ENCODE peak calls at places on chromosomes 5 and 9, in six cellular contexts. K is fibroblast of the aortic adventitia; W is BJ; L is endothelial cell of umbilical vein; R is thyroid gland; V is CD8-positive, alpha-beta T cell. D is an unnamed sample.

GRCh38 chr5:113337515-113338140 is 97.2 kb downstream of the TSSK1B start:
- DNase-seq in K (peak), W (no peak), L (no peak), R (no peak), V (no peak), D (no peak)

GRCh38 chr5:79793304-79793703 is 103.7 kb downstream of the CMYA5 start:
- DNase-seq in K (no peak), W (no peak), L (no peak), R (peak), V (no peak), D (no peak)

GRCh38 chr9:85510830-85511504 is 230.8 kb downstream of the AGTPBP1 start:
- DNase-seq in K (no peak), W (no peak), L (no peak), R (no peak), V (no peak), D (no peak)

GRCh38 chr9:130276121-130276520 is 10.6 kb downstream of the HMCN2 start:
- DNase-seq in K (no peak), W (no peak), L (no peak), R (no peak), V (no peak), D (no peak)

GRCh38 chr5:67808340-67808739 is 407.2 kb upstream of the PIK3R1 start:
- DNase-seq in K (peak), W (no peak), L (no peak), R (no peak), V (no peak), D (no peak)

GRCh38 chr5:148224131-148224742 is 14.1 kb upstream of the MARCOL start:
- DNase-seq in K (no peak), W (peak), L (no peak), R (no peak), V (no peak), D (no peak)

GRCh38 chr5:126868961-126869451 is 92.1 kb downstream of the LMNB1 start:
- DNase-seq in K (no peak), W (no peak), L (peak), R (no peak), V (peak), D (no peak)

GRCh38 chr5:151696470-151697061 is 9.9 kb upstream of the SPARC start:
- DNase-seq in K (peak), W (peak), L (no peak), R (peak), V (no peak), D (no peak)

GRCh38 chr9:81613002-81613750 is 76.2 kb downstream of the TLE1 start:
- DNase-seq in K (peak), W (peak), L (peak), R (no peak), V (no peak), D (no peak)

GRCh38 chr5:155460501-155460931 is 447.0 kb downstream of the KIF4B start:
- DNase-seq in K (no peak), W (no peak), L (no peak), R (no peak), V (no peak), D (no peak)

GRCh38 chr9:22124263-22125011 is 115.3 kb upstream of the CDKN2B start:
- DNase-seq in K (no peak), W (no peak), L (peak), R (no peak), V (no peak), D (no peak)

GRCh38 chr9:76371901-76372300 is 22.3 kb downstream of the RFK start:
- DNase-seq in K (peak), W (no peak), L (peak), R (no peak), V (no peak), D (peak)

GRCh38 chr9:137045294-137046093 is 483 bp downstream of the NPDC1 start:
- DNase-seq in K (peak), W (no peak), L (peak), R (no peak), V (no peak), D (no peak)

GRCh38 chr9:130931508-130932150 is 7.4 kb downstream of the FIBCD1 start:
- DNase-seq in K (no peak), W (no peak), L (no peak), R (no peak), V (no peak), D (no peak)

GRCh38 chr5:140925806-140926205 is 293 bp upstream of the PCDHAC1 start:
- DNase-seq in K (no peak), W (no peak), L (no peak), R (no peak), V (no peak), D (no peak)

GRCh38 chr9:1673300-1673699 is 341.8 kb upstream of the SMARCA2 start:
- DNase-seq in K (no peak), W (no peak), L (no peak), R (no peak), V (no peak), D (no peak)

GRCh38 chr9:114387678-114388431 is at the start of gene AKNA:
- DNase-seq in K (peak), W (no peak), L (peak), R (peak), V (peak), D (no peak)

GRCh38 chr5:57445715-57446037 is 36.9 kb downstream of the ACTBL2 start:
- DNase-seq in K (peak), W (no peak), L (no peak), R (no peak), V (no peak), D (no peak)

GRCh38 chr5:52708463-52708862 is 79.3 kb upstream of the ITGA1 start:
- DNase-seq in K (no peak), W (no peak), L (peak), R (no peak), V (no peak), D (no peak)

GRCh38 chr9:3330792-3331420 is 194.9 kb downstream of the RFX3 start:
- DNase-seq in K (peak), W (no peak), L (no peak), R (no peak), V (no peak), D (peak)

GRCh38 chr5:85293139-85293785 is 908.6 kb upstream of the EDIL3 start:
- DNase-seq in K (peak), W (no peak), L (no peak), R (no peak), V (no peak), D (peak)

GRCh38 chr9:79829566-79830347 is 258.0 kb downstream of the TLE4 start:
- DNase-seq in K (no peak), W (no peak), L (no peak), R (no peak), V (no peak), D (no peak)

GRCh38 chr9:81771606-81772005 is 82.3 kb upstream of the TLE1 start:
- DNase-seq in K (peak), W (no peak), L (peak), R (no peak), V (no peak), D (no peak)

GRCh38 chr5:9408964-9409363 is 136.9 kb downstream of the SEMA5A start:
- DNase-seq in K (no peak), W (no peak), L (no peak), R (no peak), V (no peak), D (peak)

GRCh38 chr9:88108779-88109178 is 29.5 kb downstream of the SPATA31C2 start:
- DNase-seq in K (no peak), W (no peak), L (no peak), R (no peak), V (no peak), D (no peak)

GRCh38 chr5:60993875-60994571 is 49.0 kb downstream of the NDUFAF2 start:
- DNase-seq in K (no peak), W (no peak), L (no peak), R (no peak), V (no peak), D (no peak)
- H3K4me3 ChIP-seq in K (no peak), W (no peak), L (no peak), R (no peak), V (no peak), D (no peak)

GRCh38 chr5:77230727-77231469 is 20.4 kb downstream of the PDE8B start:
- DNase-seq in K (no peak), W (no peak), L (no peak), R (no peak), V (no peak), D (no peak)
- TF ChIP-seq CTCF in K (no peak), W (peak), L (no peak), R (no peak), V (peak), D (peak)

GRCh38 chr5:116013207-116013777 is 19.0 kb upstream of the ARL14EPL start:
- DNase-seq in K (peak), W (no peak), L (no peak), R (no peak), V (no peak), D (no peak)

GRCh38 chr5:116011046-116011445 is 21.2 kb upstream of the ARL14EPL start:
- DNase-seq in K (peak), W (no peak), L (no peak), R (no peak), V (no peak), D (no peak)

GRCh38 chr5:116009806-116010205 is 22.5 kb upstream of the ARL14EPL start:
- DNase-seq in K (peak), W (no peak), L (no peak), R (no peak), V (no peak), D (no peak)

GRCh38 chr5:116013931-116014330 is 18.3 kb upstream of the ARL14EPL start:
- DNase-seq in K (peak), W (no peak), L (no peak), R (no peak), V (no peak), D (no peak)
- H3K4me3 ChIP-seq in K (no peak), W (no peak), L (no peak), R (no peak), V (no peak), D (no peak)

DNA sequence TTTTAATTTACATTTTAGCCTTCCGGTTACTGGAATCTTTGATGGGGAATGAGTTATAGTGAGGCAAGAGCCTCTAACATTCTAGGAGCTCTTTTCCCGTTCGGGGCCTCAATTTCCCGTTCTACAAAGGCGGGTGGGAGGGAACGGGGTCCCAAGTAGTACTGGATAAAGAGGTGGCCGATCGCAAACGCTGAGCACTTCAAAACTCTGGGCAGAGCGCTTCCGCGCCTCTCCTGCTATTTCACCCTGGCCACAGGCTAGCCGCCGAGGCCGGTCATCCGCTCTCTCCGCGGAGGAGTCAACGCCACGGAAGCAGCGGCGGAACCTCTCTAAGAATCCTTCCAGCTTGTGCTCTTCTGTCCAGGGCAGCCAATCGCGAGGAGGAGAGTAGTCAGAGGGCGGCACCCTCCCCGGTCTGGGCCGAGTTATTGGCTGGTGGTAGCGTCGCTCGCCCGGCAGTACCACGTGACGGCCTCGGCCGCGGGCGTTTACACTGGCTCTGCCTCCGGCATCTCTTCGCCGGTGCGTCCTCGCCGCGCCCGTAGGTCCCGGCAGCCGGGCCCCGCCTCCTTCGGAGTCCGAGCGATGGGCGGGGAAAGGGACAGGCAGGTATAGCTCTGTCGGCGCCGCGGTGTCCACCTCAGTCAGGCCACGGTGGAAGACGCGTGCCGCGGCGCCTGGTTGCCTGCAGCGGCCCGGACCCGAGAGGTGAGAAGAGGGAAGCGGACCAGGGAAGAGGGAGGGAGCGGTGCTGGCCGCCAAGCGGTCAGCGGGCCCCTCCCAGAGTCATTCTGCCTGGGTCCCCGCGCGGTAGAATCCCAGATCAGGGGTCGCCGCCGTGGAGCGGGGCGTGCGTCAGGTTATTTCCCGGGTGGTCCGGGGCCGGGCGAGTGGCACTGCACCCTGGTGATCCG is at the start of gene SLC26A2:
- DNase-seq in K (peak), W (peak), L (peak), R (peak), V (peak), D (peak)
- TF ChIP-seq CTCF in K (no peak), W (peak), L (no peak), R (no peak), V (no peak), D (no peak)

DNA sequence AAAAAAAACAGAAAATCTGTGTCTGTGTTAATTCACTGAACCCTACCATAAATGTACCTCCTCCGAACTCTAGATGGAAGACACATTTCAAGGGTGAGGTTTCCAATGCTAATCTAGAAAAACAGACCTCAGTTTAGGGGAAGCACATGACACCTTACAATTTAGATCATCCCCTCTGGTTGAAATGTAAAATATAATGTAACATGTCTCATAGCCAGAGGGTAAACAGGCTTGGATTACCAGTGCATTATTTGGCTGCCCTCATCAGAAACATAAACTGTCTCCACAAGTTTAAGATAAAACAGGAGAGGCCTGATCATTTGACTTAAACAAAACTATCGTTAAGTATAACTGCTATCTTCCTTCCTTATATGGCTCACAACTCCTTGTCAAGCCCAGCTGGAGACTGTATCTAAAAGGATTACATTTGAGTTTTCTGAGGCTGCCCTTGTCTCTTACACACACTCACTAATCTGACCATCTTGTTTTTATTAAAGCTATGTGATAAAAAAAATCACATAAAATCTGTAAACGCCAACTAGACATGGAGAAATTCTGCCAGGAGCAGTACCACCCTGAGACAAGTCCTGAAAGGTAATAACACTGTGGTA is 105.7 kb downstream of the LURAP1L start:
- DNase-seq in K (peak), W (no peak), L (no peak), R (no peak), V (no peak), D (no peak)
- H3K4me3 ChIP-seq in K (no peak), W (no peak), L (no peak), R (no peak), V (no peak), D (no peak)

GRCh38 chr5:178460598-178461425 is 129.4 kb downstream of the COL23A1 start:
- DNase-seq in K (no peak), W (no peak), L (peak), R (peak), V (peak), D (no peak)
- TF ChIP-seq CTCF in K (no peak), W (peak), L (peak), R (peak), V (peak), D (peak)

DNA sequence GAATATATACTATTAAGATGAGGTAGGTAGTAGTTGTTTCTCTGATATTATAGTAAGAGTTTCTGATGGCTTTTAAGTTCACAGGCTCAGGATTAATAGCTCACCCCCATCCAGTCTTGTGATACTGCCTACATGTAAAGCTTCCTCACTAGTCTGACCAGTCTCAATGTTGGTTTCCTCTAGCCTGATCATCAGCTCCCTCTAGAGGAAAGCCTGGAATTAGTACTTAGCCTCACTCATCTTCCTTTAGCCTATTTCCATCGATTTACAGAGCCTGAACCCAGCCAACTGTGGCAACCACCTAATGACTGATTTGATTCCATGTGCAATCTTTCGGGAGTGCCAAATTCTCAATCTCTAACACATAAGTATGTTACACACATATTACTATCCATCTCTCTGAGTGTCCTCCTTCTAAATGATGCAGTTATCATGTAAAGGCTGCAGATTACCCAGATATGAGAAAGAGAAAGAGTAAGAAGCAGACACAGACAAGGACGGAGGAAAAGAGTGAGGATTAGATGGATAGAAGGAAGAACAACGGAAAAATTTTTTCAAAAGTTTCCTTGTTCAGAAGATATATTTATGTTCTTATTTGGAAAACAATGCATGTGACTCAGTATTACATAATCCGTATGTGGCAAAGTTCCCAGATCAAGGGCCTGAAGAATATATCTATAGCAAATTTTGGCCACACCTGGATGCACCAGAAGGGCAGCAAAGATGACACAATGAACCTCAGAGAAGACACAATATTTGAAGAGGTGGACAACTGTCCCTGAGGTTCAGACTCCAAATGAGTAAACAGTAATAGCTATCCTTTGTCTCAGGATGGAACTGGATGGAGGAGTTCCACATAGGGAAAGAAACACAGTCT is 333.7 kb downstream of the ELAVL2 start:
- DNase-seq in K (peak), W (no peak), L (peak), R (no peak), V (no peak), D (peak)
- H3K4me3 ChIP-seq in K (no peak), W (no peak), L (no peak), R (no peak), V (no peak), D (no peak)

GRCh38 chr5:15191012-15191411 is 309.0 kb upstream of the FBXL7 start:
- DNase-seq in K (no peak), W (no peak), L (no peak), R (no peak), V (no peak), D (no peak)
- TF ChIP-seq CTCF in K (no peak), W (no peak), L (no peak), R (no peak), V (no peak), D (peak)

DNA sequence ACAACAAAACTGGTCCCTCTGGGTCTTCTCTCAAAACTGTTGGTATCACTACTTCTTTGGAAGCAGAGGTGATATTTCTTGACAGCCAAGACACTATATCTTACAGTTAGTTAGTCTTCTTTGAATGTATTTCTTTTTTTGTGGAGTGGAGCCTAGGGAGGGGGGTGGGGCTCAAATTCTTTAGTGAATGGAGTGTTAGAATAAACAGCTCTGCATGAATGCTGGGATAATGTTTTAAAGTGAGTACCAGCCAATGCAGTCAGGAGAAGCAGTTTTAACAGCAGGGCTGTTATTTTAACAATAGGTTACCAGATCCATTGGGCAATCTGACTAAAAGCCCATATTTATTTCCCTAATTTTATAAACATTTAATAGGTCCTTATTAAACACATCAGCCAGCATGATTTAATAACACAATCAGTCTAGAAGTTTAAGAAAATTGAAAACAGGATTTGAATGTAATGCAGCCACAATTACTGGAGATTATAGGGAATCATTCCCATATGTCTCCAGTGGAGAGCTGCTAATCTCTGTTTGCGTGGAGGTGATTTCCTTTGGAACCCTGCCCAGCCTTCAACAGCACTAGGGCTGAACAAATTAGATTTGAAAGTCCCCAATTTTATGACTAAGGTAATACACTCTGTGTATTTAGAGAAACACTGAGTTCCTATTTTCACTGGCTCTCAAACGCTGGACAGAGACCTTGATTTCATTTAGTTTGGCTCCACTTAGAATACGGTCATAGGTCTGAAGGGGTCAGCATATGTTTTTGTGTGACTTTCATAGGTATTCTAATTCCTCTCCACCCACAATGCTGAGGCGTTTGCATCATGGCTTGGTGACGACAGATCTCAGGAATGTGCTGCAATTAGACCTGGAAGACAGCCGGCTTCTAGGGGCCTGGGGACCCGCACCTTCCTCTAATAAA is 508.5 kb downstream of the EBF1 start:
- DNase-seq in K (peak), W (peak), L (no peak), R (peak), V (no peak), D (no peak)
- H3K4me3 ChIP-seq in K (no peak), W (no peak), L (no peak), R (no peak), V (no peak), D (no peak)

DNA sequence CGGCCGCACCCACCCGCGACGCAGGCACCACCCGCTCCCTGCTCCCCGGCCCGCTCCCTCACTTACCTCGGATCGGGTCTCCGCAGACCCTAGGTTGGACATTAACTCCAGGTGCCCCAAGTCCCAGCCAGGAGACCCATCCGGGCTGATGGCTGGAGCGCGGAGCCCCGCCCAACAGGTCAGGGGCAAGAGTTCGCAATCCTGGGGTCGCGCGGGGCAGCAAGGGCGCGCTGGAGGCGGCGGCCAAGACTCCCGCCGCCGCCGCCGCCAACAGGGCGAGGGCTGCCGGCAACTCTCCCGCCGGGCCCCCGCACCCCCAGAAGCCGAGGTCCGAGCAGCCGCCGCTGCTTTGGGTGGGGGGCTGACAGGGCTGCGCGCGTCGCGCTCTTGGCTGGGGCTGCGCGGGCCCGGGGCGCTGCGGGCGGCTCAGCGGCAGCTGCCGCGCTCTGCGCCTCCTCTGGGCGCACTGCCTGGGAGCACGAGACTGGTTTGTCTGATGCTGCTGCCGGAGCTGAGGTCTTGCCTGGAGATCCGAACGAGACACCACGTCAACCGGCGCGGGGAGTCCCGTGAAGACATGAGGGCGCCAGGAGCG is 303 bp downstream of the GDNF start:
- DNase-seq in K (peak), W (no peak), L (peak), R (peak), V (no peak), D (no peak)
- TF ChIP-seq CTCF in K (no peak), W (no peak), L (no peak), R (no peak), V (no peak), D (no peak)

D was measured in epithelial cell of proximal tubule.